ENCODE peak calls at places on chromosomes 11 and 22, in ten cellular contexts. W is IMR-90, S is brain microvascular endothelial cell, L is cardiac fibroblast, T is endothelial cell, E is suprapubic skin, I is ovary, N is tibial nerve, Q is retinal pigment epithelial cell, G is omental fat pad. K is an unnamed sample.

GRCh38 chr11:37712246-37712645 is 1114.2 kb upstream of the RAG2 start:
- DNase-seq in N (no peak), G (no peak), I (no peak), E (no peak), W (peak), S (peak), L (peak), T (no peak), Q (no peak), K (no peak)

GRCh38 chr11:65112226-65112550 is 516 bp downstream of the TM7SF2 start:
- DNase-seq in S (no peak), N (no peak), I (no peak), E (no peak), T (no peak), W (no peak), Q (no peak), L (no peak), G (no peak), K (no peak)

GRCh38 chr11:7673724-7674434 is 579 bp upstream of the CYB5R2 start:
- DNase-seq in W (no peak), N (no peak), S (no peak), L (no peak), T (peak), I (peak), Q (no peak), G (no peak), E (peak), K (no peak)

GRCh38 chr22:23226497-23226850 is 46.2 kb downstream of the BCR start:
- DNase-seq in T (no peak), G (no peak), S (no peak), N (no peak), L (peak), Q (no peak), W (no peak), E (no peak), I (no peak), K (no peak)

GRCh38 chr11:2541321-2541680 is 96.5 kb downstream of the KCNQ1 start:
- DNase-seq in Q (no peak), N (no peak), G (no peak), T (no peak), I (peak), W (no peak), E (peak), L (no peak), S (no peak), K (no peak)

GRCh38 chr22:27438271-27438980 is 363.1 kb downstream of the MN1 start:
- DNase-seq in E (no peak), G (no peak), Q (peak), S (no peak), N (peak), L (peak), T (no peak), W (peak), I (peak), K (no peak)

GRCh38 chr11:35978173-35978572 is 34.3 kb downstream of the LDLRAD3 start:
- DNase-seq in L (no peak), N (no peak), W (no peak), T (no peak), Q (no peak), E (no peak), I (no peak), S (no peak), G (no peak), K (no peak)

GRCh38 chr11:23924226-23924625 is 572.6 kb upstream of the LUZP2 start:
- DNase-seq in W (no peak), N (no peak), E (no peak), S (no peak), G (no peak), L (no peak), T (no peak), I (no peak), Q (peak), K (no peak)

GRCh38 chr11:68342459-68343158 is 30.2 kb downstream of the LRP5 start:
- DNase-seq in W (no peak), Q (no peak), I (no peak), E (no peak), T (no peak), L (no peak), S (no peak), N (no peak), G (no peak), K (no peak)

GRCh38 chr11:59918987-59919589 is 19.1 kb upstream of the OOSP1 start:
- DNase-seq in L (peak), W (peak), S (peak), N (no peak), G (no peak), T (peak), Q (no peak), I (no peak), E (no peak), K (no peak)

GRCh38 chr11:19766206-19766605 is 53.6 kb downstream of the NAV2 start:
- DNase-seq in N (no peak), G (no peak), W (peak), T (no peak), E (no peak), Q (no peak), I (no peak), L (peak), S (peak), K (no peak)

GRCh38 chr11:116424615-116425261 is 348.0 kb downstream of the BUD13 start:
- DNase-seq in W (no peak), G (no peak), I (no peak), L (no peak), S (no peak), T (no peak), Q (no peak), E (no peak), N (no peak), K (no peak)

GRCh38 chr11:118872403-118872821 is 11.3 kb upstream of the CXCR5 start:
- DNase-seq in I (peak), G (no peak), L (no peak), E (no peak), S (no peak), W (no peak), Q (no peak), N (no peak), T (no peak), K (no peak)

GRCh38 chr11:79538775-79539174 is 97.9 kb upstream of the TENM4 start:
- DNase-seq in T (no peak), L (no peak), Q (no peak), N (no peak), E (no peak), G (no peak), S (no peak), I (no peak), W (no peak), K (no peak)

GRCh38 chr11:34154059-34154875 is 48.8 kb downstream of the NAT10 start:
- DNase-seq in W (no peak), T (no peak), Q (no peak), G (no peak), N (no peak), S (no peak), I (no peak), E (no peak), L (no peak), K (no peak)

GRCh38 chr11:122097419-122098001 is 18.5 kb downstream of the BLID start:
- DNase-seq in L (peak), Q (no peak), N (no peak), T (no peak), W (peak), I (peak), E (no peak), S (no peak), G (no peak), K (no peak)

GRCh38 chr11:60700689-60701508 is 1.5 kb downstream of the MS4A8 start:
- DNase-seq in W (no peak), S (no peak), I (peak), G (no peak), N (no peak), Q (no peak), E (no peak), L (peak), T (peak), K (no peak)

GRCh38 chr11:128518493-128519207 is 68.7 kb downstream of the ETS1 start:
- DNase-seq in S (no peak), N (no peak), W (no peak), I (no peak), T (no peak), Q (no peak), L (peak), G (no peak), E (no peak), K (no peak)

GRCh38 chr11:128520886-128521696 is 66.3 kb downstream of the ETS1 start:
- DNase-seq in I (peak), E (no peak), S (no peak), G (no peak), Q (no peak), T (no peak), N (no peak), L (peak), W (no peak), K (no peak)

GRCh38 chr11:128521697-128522062 is 65.7 kb downstream of the ETS1 start:
- DNase-seq in L (peak), W (no peak), N (no peak), E (no peak), S (no peak), T (no peak), Q (no peak), G (no peak), I (peak), K (no peak)

GRCh38 chr11:128519353-128519752 is 68.0 kb downstream of the ETS1 start:
- DNase-seq in Q (no peak), L (peak), T (no peak), S (no peak), E (no peak), W (no peak), N (no peak), G (no peak), I (no peak), K (no peak)

DNA sequence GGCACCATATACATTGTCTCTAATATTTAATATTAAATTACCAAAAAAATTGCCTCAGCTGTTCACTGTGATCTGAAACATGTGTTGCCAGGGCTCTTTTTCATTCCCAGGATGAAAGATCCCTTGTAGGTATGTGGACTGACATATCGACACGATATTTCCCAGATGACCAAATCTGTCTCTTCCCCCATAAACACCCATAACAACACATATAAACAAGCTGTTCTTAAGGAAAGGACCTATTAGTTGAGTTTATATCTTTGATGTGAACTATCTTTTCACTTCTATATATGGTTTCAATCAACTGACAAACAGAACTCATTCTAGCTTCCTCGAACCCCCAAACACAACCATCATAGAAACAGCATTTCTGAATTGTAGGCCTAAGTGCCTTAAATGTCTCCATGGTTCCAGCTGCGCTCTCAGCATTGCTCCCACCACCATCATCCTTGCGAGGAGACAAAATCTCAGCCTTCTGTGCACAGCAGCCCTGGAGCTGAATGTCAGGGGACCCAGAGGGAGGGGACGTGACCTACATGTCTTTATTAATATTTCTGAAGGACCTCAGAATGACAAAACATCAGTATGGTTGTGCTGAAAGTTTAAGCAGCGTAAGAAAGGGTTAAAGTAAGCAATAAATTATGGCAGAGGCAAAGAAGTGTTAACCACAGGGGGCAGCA is 67.0 kb downstream of the ETS1 start:
- DNase-seq in G (no peak), E (no peak), T (no peak), S (no peak), Q (no peak), N (no peak), W (no peak), L (peak), I (no peak), K (no peak)
- TF ChIP-seq CTCF in G (no peak), E (no peak), T (no peak), S (peak), Q (peak), N (no peak), W (no peak), L (peak), I (no peak), K (peak)

GRCh38 chr11:61959026-61959608 is 8.3 kb downstream of the FTH1 start:
- DNase-seq in L (no peak), S (no peak), W (no peak), E (no peak), Q (no peak), G (no peak), I (peak), N (no peak), T (no peak), K (no peak)
- TF ChIP-seq CTCF in L (no peak), S (no peak), W (no peak), E (no peak), Q (no peak), G (no peak), I (no peak), N (no peak), T (no peak), K (no peak)

GRCh38 chr11:108025387-108026080 is 16.8 kb downstream of the CUL5 start:
- DNase-seq in L (no peak), T (peak), S (no peak), E (no peak), Q (no peak), N (no peak), I (no peak), G (no peak), W (peak), K (no peak)
- TF ChIP-seq CTCF in L (no peak), T (no peak), S (no peak), E (no peak), Q (no peak), N (no peak), I (no peak), G (no peak), W (peak), K (no peak)

GRCh38 chr22:32588063-32588462 is 113.5 kb downstream of the FBXO7 start:
- DNase-seq in W (no peak), Q (no peak), T (no peak), I (no peak), N (no peak), S (no peak), L (no peak), E (no peak), G (no peak), K (no peak)

GRCh38 chr22:32584650-32585049 is 110.0 kb downstream of the FBXO7 start:
- DNase-seq in T (no peak), I (no peak), E (no peak), N (no peak), W (peak), S (no peak), Q (no peak), L (peak), G (no peak), K (no peak)

GRCh38 chr22:32587449-32587848 is 112.8 kb downstream of the FBXO7 start:
- DNase-seq in S (no peak), T (no peak), Q (no peak), E (no peak), I (peak), W (no peak), L (peak), G (peak), N (peak), K (no peak)

GRCh38 chr22:32583921-32584335 is 109.3 kb downstream of the FBXO7 start:
- DNase-seq in Q (no peak), L (no peak), T (no peak), I (no peak), S (no peak), N (no peak), W (peak), G (no peak), E (no peak), K (no peak)

DNA sequence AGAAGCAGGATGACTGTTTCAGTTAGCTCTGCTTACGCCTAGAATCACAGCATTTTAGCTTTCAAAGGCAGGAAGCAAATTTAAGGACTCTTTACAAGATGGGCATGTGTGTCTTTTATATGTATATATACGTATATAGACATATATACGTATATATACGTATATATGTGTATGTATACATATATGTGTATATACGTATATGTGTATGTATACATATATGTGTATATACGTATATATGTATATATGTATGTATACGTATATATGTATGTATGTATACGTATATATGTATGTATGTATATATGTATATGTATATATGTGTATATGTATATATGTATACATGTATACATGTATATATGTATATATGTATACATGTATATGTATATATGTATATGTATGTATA is 111.1 kb downstream of the FBXO7 start:
- DNase-seq in S (no peak), Q (no peak), T (no peak), W (no peak), E (no peak), G (no peak), N (no peak), I (no peak), L (no peak), K (no peak)
- TF ChIP-seq CTCF in S (no peak), Q (no peak), T (no peak), W (no peak), E (no peak), G (no peak), N (no peak), I (no peak), L (no peak), K (no peak)

DNA sequence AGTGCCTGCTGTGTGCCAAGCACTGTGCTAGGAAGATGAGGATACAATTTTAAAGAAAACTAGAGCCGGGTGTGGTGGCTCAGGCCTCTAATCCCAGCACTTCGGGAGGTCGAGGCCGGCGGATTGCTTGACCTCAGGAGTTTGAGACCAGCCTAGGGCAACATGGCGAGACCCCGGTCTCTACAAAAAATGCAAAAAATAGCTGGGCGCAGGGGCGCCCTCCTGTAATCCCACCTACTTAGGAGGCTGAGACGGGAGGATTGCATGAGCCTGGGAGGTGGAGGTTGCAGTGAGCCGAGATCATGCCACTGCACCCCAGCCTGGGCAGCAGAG is 8.3 kb downstream of the TPBGL start:
- DNase-seq in W (no peak), S (no peak), G (no peak), T (no peak), N (no peak), I (no peak), Q (no peak), L (no peak), E (no peak), K (no peak)
- TF ChIP-seq CTCF in W (no peak), S (no peak), G (no peak), T (no peak), N (no peak), I (no peak), Q (no peak), L (no peak), E (no peak), K (no peak)

GRCh38 chr11:134412508-134413333 is 679 bp upstream of the B3GAT1 start:
- DNase-seq in N (no peak), E (no peak), S (no peak), I (no peak), Q (no peak), W (no peak), G (no peak), T (peak), L (no peak), K (no peak)

GRCh38 chr11:134414772-134415765 is 3.0 kb upstream of the B3GAT1 start:
- DNase-seq in I (no peak), T (no peak), N (no peak), S (no peak), Q (no peak), E (no peak), W (no peak), G (no peak), L (no peak), K (no peak)

GRCh38 chr11:134414036-134414731 is 2.1 kb upstream of the B3GAT1 start:
- DNase-seq in W (no peak), Q (no peak), S (no peak), E (no peak), L (no peak), I (no peak), G (no peak), T (no peak), N (no peak), K (no peak)

GRCh38 chr11:134411887-134412507 is at the start of gene B3GAT1:
- DNase-seq in T (peak), N (no peak), G (no peak), W (no peak), Q (no peak), S (no peak), E (no peak), L (no peak), I (no peak), K (no peak)

DNA sequence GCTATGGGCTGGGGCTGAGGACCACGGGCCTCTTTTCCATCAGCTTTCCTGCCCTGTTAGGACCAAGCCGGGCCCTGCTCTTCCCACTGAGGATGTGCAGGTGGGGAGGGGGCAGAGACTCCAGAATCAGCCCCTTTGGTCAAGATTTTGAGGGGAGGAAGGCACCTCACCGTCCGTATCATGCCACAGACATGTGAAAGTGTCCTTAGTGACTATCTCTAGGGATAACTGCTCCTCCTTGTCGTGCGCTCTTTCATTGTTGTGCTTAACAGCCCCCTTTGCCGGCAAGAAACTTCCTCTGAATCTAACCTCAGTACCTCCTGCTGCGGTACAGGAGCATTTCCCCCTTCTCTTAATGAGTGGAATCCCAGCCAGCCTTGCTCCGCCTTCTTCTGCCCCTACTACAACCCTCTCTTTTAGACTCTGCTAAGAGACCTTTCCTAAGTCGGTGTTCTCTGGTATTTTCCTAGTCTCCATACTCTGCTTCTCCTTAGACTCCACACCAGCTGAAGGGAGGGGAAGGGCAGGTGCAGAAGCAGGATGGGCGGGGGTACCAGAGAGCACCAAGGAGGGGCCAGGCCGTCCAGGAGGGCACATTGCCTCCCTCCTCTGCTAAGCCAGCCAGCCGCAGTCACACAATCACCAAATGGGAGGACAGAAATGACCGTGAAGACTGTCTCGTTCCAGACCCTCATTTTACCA is 1.4 kb upstream of the B3GAT1 start:
- DNase-seq in I (no peak), N (no peak), W (no peak), S (no peak), L (no peak), E (no peak), T (no peak), Q (no peak), G (no peak), K (no peak)
- TF ChIP-seq CTCF in I (no peak), N (no peak), W (no peak), S (no peak), L (no peak), E (no peak), T (no peak), Q (no peak), G (no peak), K (no peak)

GRCh38 chr22:19488884-19489843 is 9.4 kb downstream of the CDC45 start:
- DNase-seq in N (no peak), G (no peak), I (no peak), S (peak), Q (no peak), E (no peak), T (no peak), L (peak), W (peak), K (no peak)
- TF ChIP-seq CTCF in N (no peak), G (no peak), I (no peak), S (peak), Q (peak), E (no peak), T (no peak), L (no peak), W (peak), K (no peak)